ENCODE peak calls at places on chromosomes 2 and 18, in four cellular contexts. One of them, this sample, is unnamed.

GRCh38 chr2:215601990-215602721 is 166.3 kb upstream of the FN1 start:
- DNase-seq in astrocyte of the spinal cord: peak; percentile 83
- DNase-seq in A549: no peak
- DNase-seq in cardiac muscle cell: no peak
- DNase-seq in this sample: no peak

GRCh38 chr2:98498703-98499445 is 54.2 kb downstream of the INPP4A start:
- DNase-seq in A549: no peak
- DNase-seq in cardiac muscle cell: no peak
- DNase-seq in astrocyte of the spinal cord: no peak
- DNase-seq in this sample: no peak

GRCh38 chr2:169072163-169072925 is 3.0 kb downstream of the DHRS9 start:
- DNase-seq in astrocyte of the spinal cord: no peak
- DNase-seq in A549: no peak
- DNase-seq in cardiac muscle cell: no peak
- DNase-seq in this sample: no peak

GRCh38 chr2:29806461-29806860 is 114.9 kb downstream of the ALK start:
- DNase-seq in astrocyte of the spinal cord: no peak
- DNase-seq in A549: no peak
- DNase-seq in cardiac muscle cell: no peak
- DNase-seq in this sample: no peak

GRCh38 chr2:113760400-113760799 is 4.0 kb upstream of the SLC35F5 start:
- DNase-seq in cardiac muscle cell: no peak
- DNase-seq in A549: no peak
- DNase-seq in astrocyte of the spinal cord: peak; percentile 57
- DNase-seq in this sample: no peak

GRCh38 chr2:240462704-240463273 is 27.3 kb downstream of the GPC1 start:
- DNase-seq in astrocyte of the spinal cord: no peak
- DNase-seq in A549: no peak
- DNase-seq in cardiac muscle cell: no peak
- DNase-seq in this sample: no peak

GRCh38 chr18:78741381-78742340 is 238.0 kb upstream of the SALL3 start:
- DNase-seq in astrocyte of the spinal cord: no peak
- DNase-seq in cardiac muscle cell: no peak
- DNase-seq in A549: no peak
- DNase-seq in this sample: no peak

GRCh38 chr2:46002507-46002883 is 294.7 kb upstream of the EPAS1 start:
- DNase-seq in astrocyte of the spinal cord: peak; percentile 25
- DNase-seq in cardiac muscle cell: no peak
- DNase-seq in A549: no peak
- DNase-seq in this sample: no peak

GRCh38 chr2:226467633-226468032 is 332.0 kb downstream of the IRS1 start:
- DNase-seq in A549: no peak
- DNase-seq in cardiac muscle cell: no peak
- DNase-seq in astrocyte of the spinal cord: no peak
- DNase-seq in this sample: no peak

GRCh38 chr2:10079192-10079930 is 850 bp downstream of the CYS1 start:
- DNase-seq in astrocyte of the spinal cord: peak; percentile 88
- DNase-seq in A549: peak; percentile 58
- DNase-seq in cardiac muscle cell: peak; percentile 59
- DNase-seq in this sample: peak; percentile 60

GRCh38 chr2:20180676-20181648 is 44.0 kb downstream of the SDC1 start:
- DNase-seq in astrocyte of the spinal cord: no peak
- DNase-seq in cardiac muscle cell: no peak
- DNase-seq in A549: no peak
- DNase-seq in this sample: no peak

GRCh38 chr2:23375448-23375847 is 9.5 kb upstream of the KLHL29 start:
- DNase-seq in A549: peak; percentile 35
- DNase-seq in cardiac muscle cell: no peak
- DNase-seq in astrocyte of the spinal cord: no peak
- DNase-seq in this sample: no peak

GRCh38 chr2:12091201-12091806 is 344.9 kb downstream of the LPIN1 start:
- DNase-seq in astrocyte of the spinal cord: peak; percentile 44
- DNase-seq in cardiac muscle cell: no peak
- DNase-seq in A549: no peak
- DNase-seq in this sample: no peak

GRCh38 chr2:158357699-158358098 is 98.9 kb downstream of the CCDC148 start:
- DNase-seq in cardiac muscle cell: no peak
- DNase-seq in A549: no peak
- DNase-seq in astrocyte of the spinal cord: no peak
- DNase-seq in this sample: no peak

GRCh38 chr2:188940171-188940570 is 34.0 kb upstream of the COL3A1 start:
- DNase-seq in astrocyte of the spinal cord: peak; percentile 49
- DNase-seq in A549: no peak
- DNase-seq in cardiac muscle cell: no peak
- DNase-seq in this sample: no peak

GRCh38 chr2:8488001-8488738 is 193.7 kb upstream of the ID2 start:
- DNase-seq in astrocyte of the spinal cord: peak; percentile 32
- DNase-seq in A549: no peak
- DNase-seq in cardiac muscle cell: no peak
- DNase-seq in this sample: no peak

GRCh38 chr2:156087875-156088274 is 244.6 kb downstream of the NR4A2 start:
- DNase-seq in astrocyte of the spinal cord: peak; percentile 21
- DNase-seq in cardiac muscle cell: no peak
- DNase-seq in A549: no peak
- DNase-seq in this sample: no peak

GRCh38 chr2:160142472-160142871 is 57.6 kb downstream of the ITGB6 start:
- DNase-seq in cardiac muscle cell: no peak
- DNase-seq in A549: no peak
- DNase-seq in astrocyte of the spinal cord: peak; percentile 27
- DNase-seq in this sample: no peak

GRCh38 chr2:31347319-31347718 is 67.2 kb downstream of the XDH start:
- DNase-seq in cardiac muscle cell: no peak
- DNase-seq in astrocyte of the spinal cord: no peak
- DNase-seq in A549: no peak
- DNase-seq in this sample: no peak

GRCh38 chr2:387980-388421 is 100.1 kb upstream of the ALKAL2 start:
- DNase-seq in cardiac muscle cell: no peak
- DNase-seq in astrocyte of the spinal cord: no peak
- DNase-seq in A549: no peak
- DNase-seq in this sample: no peak

GRCh38 chr2:7012141-7012809 is 95.1 kb downstream of the RNF144A start:
- DNase-seq in astrocyte of the spinal cord: peak; percentile 71
- DNase-seq in cardiac muscle cell: peak; percentile 49
- DNase-seq in A549: no peak
- DNase-seq in this sample: no peak

GRCh38 chr2:120870467-120870788 is 134.8 kb downstream of the GLI2 start:
- DNase-seq in A549: no peak
- DNase-seq in cardiac muscle cell: no peak
- DNase-seq in astrocyte of the spinal cord: no peak
- DNase-seq in this sample: no peak

GRCh38 chr2:167862787-167863186 is 384.6 kb downstream of the STK39 start:
- DNase-seq in astrocyte of the spinal cord: peak; percentile 46
- DNase-seq in cardiac muscle cell: no peak
- DNase-seq in A549: no peak
- DNase-seq in this sample: no peak

GRCh38 chr2:119253114-119253702 is 29.6 kb downstream of the STEAP3 start:
- DNase-seq in A549: no peak
- DNase-seq in cardiac muscle cell: no peak
- DNase-seq in astrocyte of the spinal cord: peak; percentile 88
- DNase-seq in this sample: no peak

GRCh38 chr2:154244932-154245331 is 373.2 kb downstream of the GALNT13 start:
- DNase-seq in cardiac muscle cell: no peak
- DNase-seq in A549: no peak
- DNase-seq in astrocyte of the spinal cord: no peak
- DNase-seq in this sample: no peak

GRCh38 chr2:157329524-157329923 is 3.9 kb upstream of the ERMN start:
- DNase-seq in A549: no peak
- DNase-seq in astrocyte of the spinal cord: no peak
- DNase-seq in cardiac muscle cell: no peak
- DNase-seq in this sample: no peak

GRCh38 chr18:44732604-44733003 is 51.9 kb downstream of the SETBP1 start:
- DNase-seq in astrocyte of the spinal cord: no peak
- DNase-seq in cardiac muscle cell: peak; percentile 27
- DNase-seq in A549: no peak
- DNase-seq in this sample: no peak

GRCh38 chr2:7572460-7572859 is 655.2 kb downstream of the RNF144A start:
- DNase-seq in cardiac muscle cell: no peak
- DNase-seq in astrocyte of the spinal cord: no peak
- DNase-seq in A549: no peak
- DNase-seq in this sample: no peak

GRCh38 chr18:68406761-68407160 is 308.1 kb downstream of the TMX3 start:
- DNase-seq in astrocyte of the spinal cord: no peak
- DNase-seq in cardiac muscle cell: no peak
- DNase-seq in A549: no peak
- DNase-seq in this sample: no peak

GRCh38 chr18:48800877-48801727 is 149.7 kb downstream of the SMAD7 start:
- DNase-seq in A549: no peak
- DNase-seq in astrocyte of the spinal cord: no peak
- DNase-seq in cardiac muscle cell: no peak
- DNase-seq in this sample: no peak

GRCh38 chr2:200765139-200765951 is 46.4 kb upstream of the BZW1 start:
- DNase-seq in astrocyte of the spinal cord: peak; percentile 97
- DNase-seq in cardiac muscle cell: no peak
- DNase-seq in A549: peak; percentile 55
- DNase-seq in this sample: no peak

GRCh38 chr18:43590182-43590903 is 313.1 kb upstream of the SYT4 start:
- DNase-seq in A549: no peak
- DNase-seq in cardiac muscle cell: no peak
- DNase-seq in astrocyte of the spinal cord: no peak
- DNase-seq in this sample: no peak

GRCh38 chr2:20643826-20644225 is 7.1 kb downstream of the HS1BP3 start:
- DNase-seq in A549: no peak
- DNase-seq in cardiac muscle cell: no peak
- DNase-seq in astrocyte of the spinal cord: no peak
- DNase-seq in this sample: no peak

GRCh38 chr18:76977108-76977621 is 154.8 kb downstream of the ZNF236 start:
- DNase-seq in astrocyte of the spinal cord: no peak
- DNase-seq in cardiac muscle cell: no peak
- DNase-seq in A549: no peak
- DNase-seq in this sample: no peak

GRCh38 chr2:219731173-219731572 is 103.7 kb downstream of the SLC4A3 start:
- DNase-seq in cardiac muscle cell: no peak
- DNase-seq in A549: no peak
- DNase-seq in astrocyte of the spinal cord: no peak
- DNase-seq in this sample: no peak
- TF ChIP-seq CTCF in cardiac muscle cell: no peak
- TF ChIP-seq CTCF in A549: peak; percentile 13
- TF ChIP-seq CTCF in astrocyte of the spinal cord: no peak
- TF ChIP-seq CTCF in this sample: no peak

DNA sequence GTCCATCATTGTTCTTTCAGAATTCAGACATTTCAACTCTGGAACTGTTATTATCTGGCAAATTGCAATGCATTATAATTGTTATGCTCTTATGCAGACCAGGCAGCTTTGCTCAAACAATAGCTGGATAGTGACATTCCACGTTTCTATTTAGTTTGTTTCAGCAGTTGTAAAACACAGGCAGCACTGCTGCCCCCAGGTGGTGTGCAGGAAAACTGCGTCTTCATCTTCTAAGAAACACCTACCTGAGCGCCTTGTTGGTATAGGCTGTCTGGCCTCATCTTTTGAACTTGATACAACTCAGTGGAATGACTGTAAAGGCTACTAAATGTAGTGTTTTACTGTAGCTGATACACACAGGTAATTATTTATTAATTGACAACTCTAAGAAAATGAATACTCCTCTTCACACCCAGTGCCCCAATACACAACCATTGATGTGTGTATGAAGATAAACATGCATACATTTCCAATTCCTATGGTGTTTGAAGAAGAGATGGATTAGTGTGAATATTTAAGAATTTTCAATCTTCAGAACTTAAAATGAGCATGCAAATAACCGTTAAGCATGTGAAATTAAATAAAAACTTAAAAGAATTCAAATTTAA is 85.5 kb downstream of the CD8B2 start:
- DNase-seq in cardiac muscle cell: no peak
- DNase-seq in astrocyte of the spinal cord: no peak
- DNase-seq in A549: peak; percentile 21
- DNase-seq in this sample: peak; percentile 48
- TF ChIP-seq CTCF in cardiac muscle cell: peak; percentile 53
- TF ChIP-seq CTCF in astrocyte of the spinal cord: peak; percentile 43
- TF ChIP-seq CTCF in A549: peak; percentile 60
- TF ChIP-seq CTCF in this sample: peak; percentile 70

DNA sequence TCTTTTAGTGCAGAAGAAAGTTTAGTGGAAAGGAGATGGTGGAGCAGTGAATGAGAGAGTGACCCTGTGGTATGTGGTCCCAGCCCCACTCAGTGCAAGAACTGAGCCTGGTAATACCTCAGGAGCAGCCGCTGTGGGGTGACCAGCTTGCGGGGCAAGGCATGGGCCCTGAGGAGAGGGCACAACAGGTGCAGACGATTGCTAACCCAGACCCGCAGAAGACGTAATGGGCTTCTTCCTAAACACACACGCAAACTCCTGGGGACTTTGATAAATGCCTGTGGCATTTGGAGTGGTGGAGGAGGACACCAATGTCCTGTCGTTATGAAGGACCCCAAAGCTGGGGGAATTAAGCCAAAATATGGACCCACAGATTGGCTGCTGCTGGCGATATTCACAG is 78.7 kb downstream of the GFPT1 start:
- DNase-seq in A549: no peak
- DNase-seq in astrocyte of the spinal cord: no peak
- DNase-seq in cardiac muscle cell: no peak
- DNase-seq in this sample: no peak
- TF ChIP-seq CTCF in A549: no peak
- TF ChIP-seq CTCF in astrocyte of the spinal cord: no peak
- TF ChIP-seq CTCF in cardiac muscle cell: no peak
- TF ChIP-seq CTCF in this sample: no peak

GRCh38 chr2:235373171-235373570 is 120.7 kb upstream of the AGAP1 start:
- DNase-seq in cardiac muscle cell: no peak
- DNase-seq in A549: no peak
- DNase-seq in astrocyte of the spinal cord: no peak
- DNase-seq in this sample: no peak
- TF ChIP-seq CTCF in cardiac muscle cell: no peak
- TF ChIP-seq CTCF in A549: no peak
- TF ChIP-seq CTCF in astrocyte of the spinal cord: no peak
- TF ChIP-seq CTCF in this sample: no peak

This sample was measured in nephron progenitor cell.